ENCODE peak calls at places on chromosomes 5 and 9, in five cellular contexts. M, U, K, W and R are unnamed samples.
A peak's percentile ranks its signal among the peaks of the same experiment; 100 is the strongest.

GRCh38 chr5:96312383-96312782 is 120.7 kb downstream of the PCSK1 start:
- DNase-seq in U (no peak), K (no peak), W (no peak), M (no peak), R (no peak)

GRCh38 chr5:2891781-2892180 is 140.3 kb upstream of the IRX2 start:
- DNase-seq in M (no peak), K (no peak), U (no peak), W (no peak), R (no peak)

GRCh38 chr5:59079622-59080620 is 497.0 kb downstream of the RAB3C start:
- DNase-seq in U (no peak), W (peak; percentile 99), M (no peak), K (no peak), R (peak; percentile 58)

GRCh38 chr5:140632366-140633080 is 452 bp downstream of the CD14 start:
- DNase-seq in M (no peak), W (no peak), U (no peak), K (no peak), R (peak; percentile 53)

GRCh38 chr5:127813633-127814171 is 110.5 kb downstream of the CCDC192 start:
- DNase-seq in M (no peak), U (no peak), W (peak; percentile 42), K (no peak), R (peak; percentile 26)

GRCh38 chr9:134317431-134318414 is 8.5 kb upstream of the RXRA start:
- DNase-seq in K (no peak), U (no peak), W (no peak), M (no peak), R (no peak)

GRCh38 chr9:74942801-74943200 is 9.9 kb downstream of the C9orf40 start:
- DNase-seq in M (no peak), K (no peak), W (peak; percentile 55), U (no peak), R (peak; percentile 6)

GRCh38 chr5:119269061-119269579 is 86.7 kb upstream of the TNFAIP8 start:
- DNase-seq in U (peak; percentile 33), K (no peak), W (peak; percentile 37), M (peak; percentile 48), R (peak; percentile 33)

GRCh38 chr5:176647870-176648466 is 684 bp downstream of the TSPAN17 start:
- DNase-seq in K (no peak), M (no peak), U (no peak), W (peak; percentile 29), R (no peak)
- H2BK12ac ChIP-seq in K (no peak overlapping the region), M (no peak overlapping the region), U (no peak overlapping the region), W (no peak overlapping the region), R (no peak overlapping the region)

DNA sequence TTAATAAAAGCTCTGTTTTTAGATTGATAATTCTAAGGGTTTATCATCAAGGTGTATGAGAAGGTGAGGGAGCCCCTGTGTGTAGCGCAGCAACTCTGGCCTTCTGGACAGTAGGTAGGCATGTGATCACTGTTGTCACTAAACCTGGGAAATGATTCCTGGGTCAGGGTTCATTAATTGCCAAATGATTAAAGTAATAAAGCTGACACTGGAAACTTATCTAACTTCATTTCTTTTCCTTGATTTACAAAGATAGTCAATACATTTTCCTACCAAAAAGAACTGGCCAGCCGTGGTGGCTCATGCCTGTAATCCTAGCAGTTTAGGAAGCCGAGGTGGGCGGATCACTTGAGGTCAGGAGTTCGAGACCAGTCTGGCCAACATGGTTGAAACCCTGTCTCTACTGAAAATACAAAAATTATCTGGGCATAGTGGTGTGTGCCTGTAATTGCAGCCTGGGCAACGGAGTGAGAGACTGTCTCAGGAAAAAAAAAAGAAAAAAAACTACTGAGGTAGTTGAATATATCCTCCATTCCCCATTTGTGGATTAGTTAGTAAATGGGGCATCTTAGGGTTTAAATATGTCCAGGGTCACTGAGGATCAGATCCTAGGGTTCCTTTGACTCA is 2.4 kb downstream of the EHMT1 start:
- DNase-seq in U (no peak), K (no peak), W (peak; percentile 57), M (no peak), R (no peak)
- H3K23ac ChIP-seq in U (no peak overlapping the region), K (no peak overlapping the region), W (no peak overlapping the region), M (no peak overlapping the region), R (no peak overlapping the region)

DNA sequence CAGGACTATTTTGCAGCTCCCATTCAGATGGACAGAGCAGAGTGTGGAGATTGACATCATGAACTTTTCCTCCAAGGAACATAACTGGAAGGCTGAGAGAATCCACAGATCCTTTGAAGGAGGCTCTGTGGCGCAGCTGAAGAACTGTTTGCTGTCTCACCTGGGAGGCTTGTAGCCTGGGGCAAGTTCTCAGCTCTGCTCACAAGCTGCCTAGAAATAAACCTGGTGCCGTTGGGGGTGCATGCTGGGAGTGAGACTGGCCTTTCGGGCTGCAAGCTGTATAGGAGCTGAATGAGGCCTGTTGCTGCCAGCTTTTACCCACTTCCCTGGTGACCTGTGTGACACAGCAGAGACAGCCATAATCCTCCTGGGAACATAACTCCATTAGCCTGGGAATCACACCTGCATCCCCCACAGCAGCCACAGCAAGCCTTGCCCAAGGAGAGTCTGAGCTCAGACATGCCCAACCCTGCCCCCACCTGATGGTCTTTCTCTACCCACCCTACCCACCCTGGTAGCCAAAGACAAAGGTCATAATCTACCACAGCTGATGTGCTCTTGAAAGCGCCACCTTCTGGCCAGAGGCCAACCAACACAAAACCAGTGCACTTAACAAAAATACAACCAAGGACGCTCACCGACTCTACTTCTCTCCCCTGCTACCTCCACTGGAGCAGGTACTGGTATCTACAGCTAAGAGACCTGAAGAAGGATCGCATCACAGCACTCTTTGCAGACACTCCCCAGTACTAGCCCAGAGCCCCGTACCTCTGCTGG is 205.1 kb upstream of the MRPS30 start:
- DNase-seq in W (no peak), M (peak; percentile 68), K (no peak), U (no peak), R (peak; percentile 17)
- H3K4ac ChIP-seq in W (no peak overlapping the region), M (no peak overlapping the region), K (no peak overlapping the region), U (no peak overlapping the region), R (no peak overlapping the region)

DNA sequence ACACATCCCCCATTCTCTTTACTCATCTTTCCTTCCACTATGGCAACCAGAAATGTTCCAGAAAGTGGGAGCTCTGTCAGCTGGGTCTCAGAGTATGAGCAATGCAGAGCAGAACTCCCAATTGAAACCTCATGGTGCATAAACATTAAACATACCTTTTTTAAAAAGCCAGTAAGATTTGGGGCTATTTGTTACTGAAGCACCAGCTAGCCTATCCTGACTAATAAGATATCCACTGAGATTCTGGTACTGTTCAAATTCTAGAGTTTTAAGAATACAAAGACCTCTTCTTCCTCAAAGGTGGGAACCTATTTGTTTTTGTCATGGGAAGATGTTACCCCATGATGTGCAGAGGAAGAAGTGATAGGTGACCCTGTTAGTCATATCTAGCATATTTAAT is 46.1 kb upstream of the EGFLAM start:
- DNase-seq in U (no peak), K (no peak), W (no peak), M (no peak), R (no peak)
- H2BK12ac ChIP-seq in U (no peak overlapping the region), K (no peak overlapping the region), W (no peak overlapping the region), M (no peak overlapping the region), R (no peak overlapping the region)